ENCODE peak calls at places on chromosomes 11 and 22, in seven cellular contexts. N is HepG2, I is HCT116, X is endothelial cell of umbilical vein, D is K562, B is GM12878, G is H1. Q is an unnamed sample.

GRCh38 chr22:35409783-35410662 is 10.1 kb downstream of the MCM5 start:
- DNase-seq in N (no peak), I (no peak), X (no peak), D (no peak), B (peak; percentile 91), G (no peak), Q (no peak)

GRCh38 chr11:10758959-10759358 is 7.9 kb downstream of the CTR9 start:
- DNase-seq in N (no peak), I (no peak), X (peak; percentile 24), D (no peak), B (no peak), G (no peak), Q (no peak)

GRCh38 chr11:64089493-64089892 is 53.8 kb downstream of the FLRT1 start:
- DNase-seq in N (no peak), I (no peak), X (no peak), D (no peak), B (no peak), G (no peak), Q (no peak)

GRCh38 chr22:32539631-32540449 is 65.2 kb downstream of the FBXO7 start:
- DNase-seq in N (no peak), I (no peak), X (no peak), D (no peak), B (peak; percentile 28), G (no peak), Q (no peak)

GRCh38 chr11:41010361-41011050 is 448.9 kb downstream of the LRRC4C start:
- DNase-seq in N (no peak), I (no peak), X (no peak), D (no peak), B (no peak), G (no peak), Q (no peak)

GRCh38 chr11:69201764-69202370 is 46.1 kb downstream of the SMIM38 start:
- DNase-seq in N (no peak), I (no peak), X (no peak), D (no peak), B (no peak), G (no peak), Q (no peak)

GRCh38 chr11:36601145-36601544 is 3.1 kb upstream of the RAG2 start:
- DNase-seq in N (no peak), I (no peak), X (no peak), D (no peak), B (no peak), G (no peak), Q (no peak)

GRCh38 chr11:87809256-87809655 is 366.0 kb downstream of the RAB38 start:
- DNase-seq in N (no peak), I (no peak), X (no peak), D (no peak), B (no peak), G (no peak), Q (no peak)

GRCh38 chr22:46695346-46696224 is 42.5 kb downstream of the CERK start:
- DNase-seq in N (no peak), I (no peak), X (no peak), D (no peak), B (no peak), G (no peak), Q (no peak)

GRCh38 chr11:65615950-65616574 is 486 bp downstream of the PCNX3 start:
- DNase-seq in N (peak; percentile 47), I (no peak), X (no peak), D (peak; percentile 97), B (no peak), G (no peak), Q (no peak)

GRCh38 chr11:14054708-14055107 is 92.2 kb downstream of the SPON1 start:
- DNase-seq in N (no peak), I (no peak), X (no peak), D (no peak), B (no peak), G (no peak), Q (peak; percentile 37)

GRCh38 chr11:44627911-44628729 is 62.7 kb downstream of the CD82 start:
- DNase-seq in N (no peak), I (no peak), X (peak; percentile 64), D (no peak), B (no peak), G (no peak), Q (no peak)

GRCh38 chr11:1632053-1632714 is 2.6 kb downstream of the KRTAP5-5 start:
- DNase-seq in N (no peak), I (no peak), X (no peak), D (no peak), B (no peak), G (no peak), Q (no peak)

GRCh38 chr22:34638128-34638527 is 427.8 kb upstream of the ISX start:
- DNase-seq in N (no peak), I (no peak), X (no peak), D (no peak), B (no peak), G (no peak), Q (no peak)

GRCh38 chr11:103257360-103257759 is 148.1 kb downstream of the DYNC2H1 start:
- DNase-seq in N (peak; percentile 3), I (peak; percentile 35), X (peak; percentile 60), D (no peak), B (no peak), G (no peak), Q (no peak)

GRCh38 chr22:38709306-38709705 is 3.6 kb downstream of the GTPBP1 start:
- DNase-seq in N (no peak), I (no peak), X (peak; percentile 24), D (no peak), B (no peak), G (no peak), Q (no peak)
- H3K9ac ChIP-seq in N (no peak overlapping the region), I (no peak overlapping the region), X (no peak overlapping the region), D (no peak overlapping the region), B (no peak overlapping the region), G (no peak overlapping the region), Q (no peak overlapping the region)

GRCh38 chr11:62556872-62557631 is 10.4 kb upstream of the AHNAK start:
- DNase-seq in N (no peak), I (no peak), X (no peak), D (no peak), B (peak; percentile 81), G (no peak), Q (no peak)
- TF ChIP-seq EZH2 in N (no peak), I (no peak), X (no peak), D (no peak), B (no peak), G (no peak), Q (no peak)

GRCh38 chr11:2794419-2794795 is 91.2 kb downstream of the CDKN1C start:
- DNase-seq in N (no peak), I (no peak), X (no peak), D (no peak), B (no peak), G (no peak), Q (no peak)

GRCh38 chr11:2794947-2795346 is 90.6 kb downstream of the CDKN1C start:
- DNase-seq in N (no peak), I (no peak), X (no peak), D (no peak), B (no peak), G (no peak), Q (no peak)

GRCh38 chr11:2795491-2795991 is 90.0 kb downstream of the CDKN1C start:
- DNase-seq in N (no peak), I (no peak), X (no peak), D (no peak), B (no peak), G (no peak), Q (no peak)

GRCh38 chr11:2792376-2793250 is 92.8 kb upstream of the KCNQ1OT1 start:
- DNase-seq in N (no peak), I (no peak), X (no peak), D (no peak), B (no peak), G (no peak), Q (no peak)

GRCh38 chr11:2793781-2794418 is 91.7 kb downstream of the CDKN1C start:
- DNase-seq in N (no peak), I (no peak), X (no peak), D (no peak), B (no peak), G (no peak), Q (no peak)
- TF ChIP-seq POLR2AphosphoS5 in N (no peak), I (no peak), X (no peak), D (no peak), B (no peak), G (no peak), Q (no peak)

DNA sequence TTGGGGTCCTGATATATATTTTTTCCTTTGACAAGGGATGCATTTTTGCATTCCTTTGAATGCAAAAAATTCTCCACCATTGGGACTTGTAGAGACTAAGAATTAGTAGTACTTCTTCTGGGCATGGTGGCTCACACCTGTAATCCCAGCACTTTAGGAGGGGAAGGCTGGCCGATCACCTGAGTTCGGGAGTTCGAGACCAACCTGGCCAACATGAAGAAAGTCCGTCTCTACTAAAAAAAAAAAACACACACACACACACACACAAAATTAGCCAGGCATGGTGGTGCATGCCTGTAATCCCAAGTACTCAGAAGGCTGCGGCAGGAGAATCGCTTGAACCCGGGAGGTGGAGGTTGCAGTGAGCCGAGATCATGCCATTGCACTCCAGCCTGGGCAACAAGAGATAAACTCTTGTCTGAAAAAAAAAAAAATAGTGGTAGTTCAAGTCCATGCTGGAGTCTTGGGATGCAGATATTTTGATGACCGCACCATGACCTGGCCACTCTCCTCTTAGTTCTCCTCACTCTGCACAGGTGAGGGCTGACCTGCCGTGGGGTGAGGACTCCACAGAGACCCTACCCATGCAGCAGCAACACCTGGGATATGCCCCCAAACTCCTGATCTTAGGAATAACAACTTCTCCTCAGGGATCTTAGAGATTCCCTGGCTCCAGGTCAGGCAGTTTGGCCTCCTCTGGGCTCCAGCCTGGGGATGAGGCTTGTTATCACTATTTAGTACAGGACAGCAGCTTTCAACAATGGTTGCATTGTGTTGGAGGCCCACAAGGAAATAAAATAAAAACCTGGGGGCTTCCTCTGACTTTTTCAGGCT is 36.5 kb upstream of the TOP3B start:
- DNase-seq in N (no peak), I (no peak), X (no peak), D (no peak), B (no peak), G (no peak), Q (no peak)
- H3K9ac ChIP-seq in N (no peak overlapping the region), I (no peak overlapping the region), X (no peak overlapping the region), D (no peak overlapping the region), B (no peak overlapping the region), G (no peak overlapping the region), Q (no peak overlapping the region)

Q was measured in SK-N-MC.